ENCODE peak calls at places on chromosomes 5 and 9, in ten cellular contexts. T, E, X, D, V, A, H, Z, Y and C are unnamed samples.

GRCh38 chr9:84929068-84929467 is 259.5 kb downstream of the NTRK2 start:
- DNase-seq in Y (no peak), D (no peak), E (no peak), T (no peak), A (no peak), Z (no peak), V (no peak), H (no peak), X (no peak), C (no peak)

GRCh38 chr5:178732281-178732680 is 1.8 kb upstream of the ZNF354A start:
- DNase-seq in E (no peak), D (no peak), X (no peak), Y (no peak), Z (no peak), H (peak), A (no peak), T (no peak), V (peak), C (no peak)

GRCh38 chr9:119370816-119371215 is 1.6 kb upstream of the BRINP1 start:
- DNase-seq in E (peak), X (no peak), T (no peak), A (no peak), V (peak), D (peak), Z (no peak), Y (peak), H (peak), C (no peak)

GRCh38 chr9:76761448-76761847 is 2.8 kb upstream of the PCA3 start:
- DNase-seq in A (no peak), D (no peak), Y (no peak), E (peak), T (no peak), V (peak), H (peak), Z (no peak), X (no peak), C (no peak)

GRCh38 chr5:119400248-119400647 is 44.4 kb downstream of the TNFAIP8 start:
- DNase-seq in T (no peak), A (no peak), D (no peak), Z (no peak), Y (no peak), X (no peak), E (peak), V (no peak), H (no peak), C (no peak)

GRCh38 chr9:124781967-124782660 is 5.2 kb downstream of the OLFML2A start:
- DNase-seq in E (no peak), Y (no peak), Z (no peak), V (no peak), T (peak), D (no peak), H (no peak), A (peak), X (no peak), C (no peak)

GRCh38 chr9:136969150-136969549 is 8.2 kb upstream of the PTGDS start:
- DNase-seq in Y (no peak), D (no peak), T (no peak), E (no peak), A (no peak), H (no peak), Z (no peak), X (no peak), V (no peak), C (no peak)

GRCh38 chr5:113024298-113024697 is 47.7 kb downstream of the DCP2 start:
- DNase-seq in Z (no peak), E (no peak), V (no peak), D (no peak), H (no peak), A (no peak), X (no peak), T (no peak), Y (no peak), C (no peak)

GRCh38 chr5:69019665-69020064 is 74.1 kb upstream of the SLC30A5 start:
- DNase-seq in E (no peak), T (no peak), X (no peak), H (no peak), Z (no peak), D (no peak), Y (no peak), V (no peak), A (no peak), C (no peak)

GRCh38 chr9:136471802-136472487 is 10.9 kb downstream of the SEC16A start:
- DNase-seq in Y (no peak), Z (no peak), H (no peak), E (no peak), A (no peak), D (no peak), T (no peak), V (no peak), X (no peak), C (peak)

GRCh38 chr5:149406203-149406978 is 27.3 kb upstream of the IL17B start:
- DNase-seq in E (no peak), D (no peak), Y (no peak), V (peak), T (peak), A (peak), H (no peak), X (no peak), Z (no peak), C (peak)

GRCh38 chr9:76377791-76378190 is 16.4 kb downstream of the RFK start:
- DNase-seq in V (no peak), X (no peak), H (no peak), Y (no peak), D (no peak), Z (no peak), T (no peak), E (no peak), A (no peak), C (no peak)

GRCh38 chr9:120441446-120442279 is 138.3 kb downstream of the CDK5RAP2 start:
- DNase-seq in D (no peak), T (no peak), Z (no peak), Y (no peak), H (no peak), E (no peak), X (no peak), A (no peak), V (peak), C (no peak)

GRCh38 chr5:14909369-14909768 is 37.8 kb upstream of the ANKH start:
- DNase-seq in E (no peak), X (no peak), D (no peak), H (no peak), T (no peak), Z (no peak), Y (no peak), A (no peak), V (no peak), C (no peak)

GRCh38 chr9:129405089-129405830 is 215.6 kb downstream of the C9orf50 start:
- DNase-seq in Y (no peak), H (no peak), V (peak), A (no peak), D (no peak), X (no peak), Z (no peak), T (no peak), E (peak), C (no peak)

GRCh38 chr5:13566903-13567339 is 377.6 kb downstream of the DNAH5 start:
- DNase-seq in A (no peak), Z (no peak), E (peak), D (no peak), X (no peak), T (no peak), V (peak), Y (no peak), H (no peak), C (no peak)

GRCh38 chr5:171484460-171484899 is 65.0 kb downstream of the FGF18 start:
- DNase-seq in V (no peak), X (no peak), T (peak), H (no peak), E (peak), A (no peak), Z (no peak), Y (peak), D (peak), C (no peak)

GRCh38 chr9:133693703-133694529 is 44.2 kb downstream of the SARDH start:
- DNase-seq in X (no peak), V (no peak), D (no peak), Z (no peak), E (no peak), Y (no peak), A (no peak), H (no peak), T (no peak), C (peak)

GRCh38 chr5:134477462-134478245 is 47.8 kb upstream of the JADE2 start:
- DNase-seq in Z (no peak), X (no peak), A (no peak), V (peak), T (no peak), Y (no peak), E (no peak), H (no peak), D (no peak), C (no peak)

GRCh38 chr5:180396931-180397330 is 43.8 kb upstream of the GFPT2 start:
- DNase-seq in D (no peak), E (no peak), Z (no peak), A (no peak), V (no peak), Y (no peak), H (peak), T (no peak), X (no peak), C (no peak)

GRCh38 chr5:72439192-72439591 is 68.0 kb downstream of the ZNF366 start:
- DNase-seq in X (no peak), A (no peak), E (no peak), Z (no peak), T (no peak), D (no peak), Y (no peak), H (no peak), V (no peak), C (no peak)